ENCODE peak calls at places on chromosomes 16 and 17, in five cellular contexts. One of them, this sample, is unnamed.

GRCh38 chr17:34383225-34383615 is 20.2 kb upstream of the CCL1 start:
- DNase-seq in cardiac fibroblast: no peak
- DNase-seq in right atrium auricular region: no peak
- DNase-seq in AG09319: no peak
- DNase-seq in glutamatergic neuron: no peak
- DNase-seq in this sample: no peak

GRCh38 chr17:82407255-82407654 is 10.9 kb upstream of the HEXD start:
- DNase-seq in right atrium auricular region: peak
- DNase-seq in AG09319: no peak
- DNase-seq in cardiac fibroblast: no peak
- DNase-seq in glutamatergic neuron: no peak
- DNase-seq in this sample: no peak

GRCh38 chr17:68457168-68457538 is at the start of gene WIPI1:
- DNase-seq in cardiac fibroblast: no peak
- DNase-seq in glutamatergic neuron: no peak
- DNase-seq in AG09319: no peak
- DNase-seq in right atrium auricular region: no peak
- DNase-seq in this sample: no peak

GRCh38 chr17:3613139-3613538 is 3.9 kb upstream of the TRPV1 start:
- DNase-seq in glutamatergic neuron: no peak
- DNase-seq in AG09319: no peak
- DNase-seq in cardiac fibroblast: no peak
- DNase-seq in right atrium auricular region: no peak
- DNase-seq in this sample: no peak

GRCh38 chr16:88617268-88618031 is 20.9 kb upstream of the IL17C start:
- DNase-seq in cardiac fibroblast: no peak
- DNase-seq in AG09319: no peak
- DNase-seq in glutamatergic neuron: no peak
- DNase-seq in right atrium auricular region: no peak
- DNase-seq in this sample: no peak

GRCh38 chr17:80097307-80097630 is 4.1 kb upstream of the GAA start:
- DNase-seq in right atrium auricular region: no peak
- DNase-seq in glutamatergic neuron: no peak
- DNase-seq in AG09319: no peak
- DNase-seq in cardiac fibroblast: no peak
- DNase-seq in this sample: no peak

GRCh38 chr17:17729620-17730249 is 48.5 kb downstream of the RAI1 start:
- DNase-seq in AG09319: no peak
- DNase-seq in glutamatergic neuron: no peak
- DNase-seq in cardiac fibroblast: no peak
- DNase-seq in right atrium auricular region: no peak
- DNase-seq in this sample: no peak

GRCh38 chr17:68443974-68444464 is 13.3 kb downstream of the WIPI1 start:
- DNase-seq in cardiac fibroblast: no peak
- DNase-seq in glutamatergic neuron: no peak
- DNase-seq in AG09319: no peak
- DNase-seq in right atrium auricular region: no peak
- DNase-seq in this sample: no peak

GRCh38 chr16:17585449-17586080 is 114.8 kb upstream of the XYLT1 start:
- DNase-seq in right atrium auricular region: no peak
- DNase-seq in AG09319: no peak
- DNase-seq in glutamatergic neuron: no peak
- DNase-seq in cardiac fibroblast: no peak
- DNase-seq in this sample: no peak

GRCh38 chr16:58732545-58733247 is 1.4 kb downstream of the GOT2 start:
- DNase-seq in AG09319: no peak
- DNase-seq in glutamatergic neuron: no peak
- DNase-seq in right atrium auricular region: no peak
- DNase-seq in cardiac fibroblast: peak
- DNase-seq in this sample: no peak

GRCh38 chr16:29820730-29821662 is 734 bp downstream of the MVP start:
- DNase-seq in glutamatergic neuron: no peak
- DNase-seq in right atrium auricular region: no peak
- DNase-seq in cardiac fibroblast: no peak
- DNase-seq in AG09319: no peak
- DNase-seq in this sample: no peak

GRCh38 chr17:65737451-65737850 is 176.0 kb upstream of the AXIN2 start:
- DNase-seq in glutamatergic neuron: no peak
- DNase-seq in AG09319: no peak
- DNase-seq in right atrium auricular region: no peak
- DNase-seq in cardiac fibroblast: no peak
- DNase-seq in this sample: no peak

DNA sequence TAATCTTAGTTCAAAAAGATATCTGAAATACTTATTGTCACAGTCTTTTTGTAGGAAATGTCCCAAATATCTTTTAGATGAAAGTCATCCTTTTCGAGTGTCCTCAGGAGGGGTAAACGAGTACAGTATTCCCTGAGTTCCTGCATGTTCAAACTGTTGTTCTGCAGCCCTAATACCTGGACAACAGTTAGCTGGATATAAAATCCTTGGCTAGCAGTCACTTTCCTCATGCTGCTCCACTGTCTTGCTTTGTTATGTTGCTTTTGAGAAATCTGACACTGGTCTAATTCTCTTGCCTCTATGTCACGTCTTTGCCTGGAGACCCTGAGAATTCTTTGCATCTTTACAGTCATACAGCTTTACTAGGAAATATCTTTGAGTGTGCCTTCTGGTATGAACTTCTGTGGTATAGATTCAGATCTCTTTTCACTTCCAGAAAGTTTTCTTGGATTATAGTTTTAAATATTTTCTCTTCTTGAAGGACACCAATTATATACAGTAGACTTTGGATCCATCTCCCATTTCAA is 9.5 kb downstream of the MBTD1 start:
- DNase-seq in cardiac fibroblast: no peak
- DNase-seq in AG09319: no peak
- DNase-seq in glutamatergic neuron: no peak
- DNase-seq in right atrium auricular region: no peak
- DNase-seq in this sample: no peak
- TF ChIP-seq CTCF in cardiac fibroblast: no peak
- TF ChIP-seq CTCF in AG09319: no peak
- TF ChIP-seq CTCF in glutamatergic neuron: no peak
- TF ChIP-seq CTCF in right atrium auricular region: no peak
- TF ChIP-seq CTCF in this sample: no peak

DNA sequence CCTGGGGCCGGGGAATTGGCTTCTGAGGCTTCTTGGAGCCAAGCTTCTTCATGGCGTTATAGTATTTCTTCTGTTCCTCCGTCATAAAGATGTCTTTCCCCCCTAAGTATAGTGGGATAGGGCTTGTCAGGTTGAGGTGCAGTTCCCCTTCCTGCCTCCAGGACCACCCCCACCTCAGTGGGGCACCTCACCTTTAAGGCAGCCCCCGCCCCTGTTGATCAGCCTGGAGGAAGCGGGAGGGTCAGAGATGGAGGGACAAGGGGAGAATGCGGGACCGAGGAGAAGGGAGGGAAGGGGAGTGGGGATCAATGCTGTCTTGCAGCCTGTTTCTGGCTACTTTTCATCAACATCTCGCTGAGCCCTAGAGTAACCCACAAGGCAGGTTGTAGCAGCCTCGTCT is 11.6 kb upstream of the CD79B start:
- DNase-seq in right atrium auricular region: no peak
- DNase-seq in AG09319: no peak
- DNase-seq in glutamatergic neuron: no peak
- DNase-seq in cardiac fibroblast: no peak
- DNase-seq in this sample: no peak
- TF ChIP-seq CTCF in right atrium auricular region: no peak
- TF ChIP-seq CTCF in AG09319: no peak
- TF ChIP-seq CTCF in glutamatergic neuron: peak
- TF ChIP-seq CTCF in cardiac fibroblast: peak
- TF ChIP-seq CTCF in this sample: peak

DNA sequence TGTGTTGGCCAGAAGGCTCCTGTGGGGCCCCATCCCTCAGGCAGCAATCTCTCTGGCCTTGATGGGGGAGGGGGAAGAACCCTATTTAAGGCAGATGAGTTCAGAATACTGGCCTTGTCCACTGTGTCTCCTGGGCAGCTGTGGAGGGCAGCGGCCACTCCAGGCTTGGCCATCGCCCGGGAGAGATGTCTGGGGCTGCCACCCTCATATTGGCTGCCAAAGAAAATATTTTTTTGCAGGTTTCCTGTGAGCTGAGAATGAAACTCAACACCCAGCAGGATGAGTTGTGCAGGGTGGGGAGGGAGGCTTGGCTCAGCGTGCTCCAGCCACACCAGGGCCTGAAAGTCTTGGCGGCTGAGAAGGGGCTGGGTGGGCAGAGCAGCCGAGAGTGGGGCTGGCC is 14.4 kb upstream of the TIMP2 start:
- DNase-seq in cardiac fibroblast: peak
- DNase-seq in right atrium auricular region: no peak
- DNase-seq in glutamatergic neuron: no peak
- DNase-seq in AG09319: no peak
- DNase-seq in this sample: no peak
- TF ChIP-seq CTCF in cardiac fibroblast: no peak
- TF ChIP-seq CTCF in right atrium auricular region: no peak
- TF ChIP-seq CTCF in glutamatergic neuron: no peak
- TF ChIP-seq CTCF in AG09319: no peak
- TF ChIP-seq CTCF in this sample: no peak

DNA sequence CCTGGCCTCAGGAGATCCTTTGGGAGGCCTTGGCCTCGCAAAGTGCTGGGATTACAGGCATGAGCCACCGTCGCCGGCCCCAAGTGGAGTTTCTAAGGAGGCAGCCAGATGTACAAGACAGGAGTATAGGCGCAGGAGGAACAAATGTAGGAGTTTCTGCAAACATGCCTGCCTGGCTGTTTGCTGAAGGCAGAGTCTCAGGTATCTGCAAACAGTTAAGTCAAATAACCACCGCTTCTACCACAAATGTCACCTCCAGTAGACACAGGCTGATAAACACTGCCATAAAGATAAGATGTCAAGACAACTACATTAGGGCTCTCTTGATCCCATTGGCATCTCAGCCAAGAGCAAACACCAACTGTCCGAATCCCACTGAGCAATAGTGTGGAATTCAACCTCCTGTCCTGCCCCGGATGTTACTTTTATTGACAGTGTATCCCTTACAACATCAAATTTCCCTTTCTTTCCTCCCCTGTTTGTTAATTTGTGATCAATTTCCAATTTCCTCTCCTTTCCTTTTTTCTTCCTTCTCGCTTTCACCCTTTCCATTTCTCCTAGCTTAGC is 5.6 kb upstream of the COG1 start:
- DNase-seq in AG09319: no peak
- DNase-seq in glutamatergic neuron: no peak
- DNase-seq in right atrium auricular region: no peak
- DNase-seq in cardiac fibroblast: no peak
- DNase-seq in this sample: no peak
- TF ChIP-seq CTCF in AG09319: no peak
- TF ChIP-seq CTCF in glutamatergic neuron: no peak
- TF ChIP-seq CTCF in right atrium auricular region: no peak
- TF ChIP-seq CTCF in cardiac fibroblast: no peak
- TF ChIP-seq CTCF in this sample: no peak

GRCh38 chr17:57955183-57955952 is at the start of gene CUEDC1:
- DNase-seq in AG09319: no peak
- DNase-seq in right atrium auricular region: no peak
- DNase-seq in glutamatergic neuron: peak
- DNase-seq in cardiac fibroblast: peak
- DNase-seq in this sample: no peak
- TF ChIP-seq CTCF in AG09319: peak
- TF ChIP-seq CTCF in right atrium auricular region: peak
- TF ChIP-seq CTCF in glutamatergic neuron: peak
- TF ChIP-seq CTCF in cardiac fibroblast: peak
- TF ChIP-seq CTCF in this sample: peak

GRCh38 chr17:63496177-63496576 is 19.3 kb downstream of the ACE start:
- DNase-seq in cardiac fibroblast: no peak
- DNase-seq in AG09319: no peak
- DNase-seq in glutamatergic neuron: no peak
- DNase-seq in right atrium auricular region: no peak
- DNase-seq in this sample: no peak

GRCh38 chr17:63497708-63498483 is 21.0 kb downstream of the ACE start:
- DNase-seq in glutamatergic neuron: peak
- DNase-seq in cardiac fibroblast: no peak
- DNase-seq in AG09319: no peak
- DNase-seq in right atrium auricular region: no peak
- DNase-seq in this sample: no peak

GRCh38 chr17:63498621-63499195 is 21.8 kb downstream of the ACE start:
- DNase-seq in glutamatergic neuron: no peak
- DNase-seq in right atrium auricular region: no peak
- DNase-seq in cardiac fibroblast: peak
- DNase-seq in AG09319: peak
- DNase-seq in this sample: no peak

GRCh38 chr17:63495471-63495870 is 18.6 kb downstream of the ACE start:
- DNase-seq in glutamatergic neuron: no peak
- DNase-seq in right atrium auricular region: no peak
- DNase-seq in AG09319: no peak
- DNase-seq in cardiac fibroblast: peak
- DNase-seq in this sample: no peak

GRCh38 chr17:63496663-63497400 is 20.0 kb downstream of the ACE start:
- DNase-seq in AG09319: no peak
- DNase-seq in glutamatergic neuron: no peak
- DNase-seq in right atrium auricular region: no peak
- DNase-seq in cardiac fibroblast: no peak
- DNase-seq in this sample: no peak
- TF ChIP-seq CTCF in AG09319: no peak
- TF ChIP-seq CTCF in glutamatergic neuron: no peak
- TF ChIP-seq CTCF in right atrium auricular region: no peak
- TF ChIP-seq CTCF in cardiac fibroblast: no peak
- TF ChIP-seq CTCF in this sample: no peak

DNA sequence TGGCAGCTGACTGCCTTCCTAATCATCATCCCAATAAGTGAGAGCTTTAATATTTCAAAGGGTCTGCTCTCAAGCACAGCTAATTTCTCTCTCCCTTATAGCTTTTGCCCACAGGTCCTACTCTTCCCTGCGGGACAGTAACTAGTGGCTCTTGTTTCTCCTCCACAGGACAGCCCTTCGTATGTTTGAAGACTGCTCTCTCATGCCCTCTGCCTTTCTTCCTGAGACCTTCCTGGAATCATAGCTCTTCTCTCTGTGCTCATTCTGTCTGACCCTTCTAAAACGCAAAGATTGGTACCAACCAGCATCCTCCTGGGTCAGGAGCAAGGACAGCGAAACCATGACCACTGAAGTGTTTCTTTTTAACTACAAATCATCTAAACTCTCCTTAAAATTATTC is 168.9 kb downstream of the GRIN2A start:
- DNase-seq in glutamatergic neuron: no peak
- DNase-seq in cardiac fibroblast: no peak
- DNase-seq in AG09319: no peak
- DNase-seq in right atrium auricular region: no peak
- DNase-seq in this sample: no peak
- TF ChIP-seq CTCF in glutamatergic neuron: no peak
- TF ChIP-seq CTCF in cardiac fibroblast: no peak
- TF ChIP-seq CTCF in AG09319: peak
- TF ChIP-seq CTCF in right atrium auricular region: no peak
- TF ChIP-seq CTCF in this sample: no peak